ENCODE peak calls at places on chromosomes 13 and 19, in five cellular contexts. V is tibial nerve, O is HepG2, E is ovary, R is heart left ventricle. I is an unnamed sample.

GRCh38 chr13:84358601-84359000 is 476.3 kb upstream of the SLITRK1 start:
- DNase-seq in V (no peak), O (no peak), E (no peak), R (no peak), I (no peak)

GRCh38 chr19:5434970-5435641 is 20.1 kb upstream of the ZNRF4 start:
- DNase-seq in V (no peak), O (peak), E (no peak), R (no peak), I (peak)

GRCh38 chr13:100694722-100695644 is 20.4 kb upstream of the TMTC4 start:
- DNase-seq in V (no peak), O (peak), E (peak), R (no peak), I (peak)

GRCh38 chr13:47816835-47817234 is 184.2 kb downstream of the SUCLA2 start:
- DNase-seq in V (no peak), O (no peak), E (no peak), R (no peak), I (no peak)

GRCh38 chr19:495440-496332 is 600 bp upstream of the MADCAM1 start:
- DNase-seq in V (no peak), O (no peak), E (peak), R (peak), I (no peak)

GRCh38 chr13:81395368-81395767 is 1054.4 kb upstream of the SPRY2 start:
- DNase-seq in V (no peak), O (no peak), E (no peak), R (no peak), I (no peak)

GRCh38 chr19:15675560-15675959 is 2.7 kb downstream of the CYP4F12 start:
- DNase-seq in V (no peak), O (no peak), E (no peak), R (no peak), I (no peak)

GRCh38 chr13:51815848-51816247 is 11.9 kb upstream of the DHRS12 start:
- DNase-seq in V (no peak), O (no peak), E (no peak), R (no peak), I (no peak)

GRCh38 chr13:113603116-113603710 is 18.7 kb downstream of the TFDP1 start:
- DNase-seq in V (no peak), O (no peak), E (no peak), R (no peak), I (no peak)

GRCh38 chr13:77383097-77383496 is 56.2 kb upstream of the MYCBP2 start:
- DNase-seq in V (no peak), O (no peak), E (no peak), R (no peak), I (no peak)

GRCh38 chr19:47863514-47863936 is 4.5 kb downstream of the TPRX2 start:
- DNase-seq in V (peak), O (peak), E (peak), R (peak), I (peak)

GRCh38 chr19:16931306-16931705 is 42.5 kb downstream of the F2RL3 start:
- DNase-seq in V (no peak), O (no peak), E (no peak), R (no peak), I (no peak)

GRCh38 chr19:53123400-53123799 is 9.3 kb downstream of the ZNF415 start:
- DNase-seq in V (no peak), O (no peak), E (no peak), R (no peak), I (no peak)

GRCh38 chr13:33634526-33635111 is 183.3 kb upstream of the RFC3 start:
- DNase-seq in V (no peak), O (no peak), E (no peak), R (no peak), I (no peak)

GRCh38 chr13:39210961-39211534 is 172.8 kb downstream of the NHLRC3 start:
- DNase-seq in V (no peak), O (no peak), E (no peak), R (no peak), I (no peak)

GRCh38 chr13:27264181-27264580 is 6.4 kb upstream of the RASL11A start:
- DNase-seq in V (no peak), O (no peak), E (no peak), R (no peak), I (no peak)

GRCh38 chr13:110185696-110186095 is 121.3 kb downstream of the COL4A1 start:
- DNase-seq in V (no peak), O (no peak), E (no peak), R (no peak), I (no peak)

GRCh38 chr13:111629933-111630332 is 309.5 kb downstream of the TEX29 start:
- DNase-seq in V (no peak), O (no peak), E (no peak), R (no peak), I (no peak)

GRCh38 chr19:3012522-3013260 is 16.4 kb downstream of the TLE2 start:
- DNase-seq in V (no peak), O (no peak), E (no peak), R (no peak), I (no peak)

GRCh38 chr19:1089891-1090290 is 5.3 kb downstream of the POLR2E start:
- DNase-seq in V (no peak), O (no peak), E (no peak), R (no peak), I (no peak)

GRCh38 chr19:43624933-43625332 is 5.5 kb upstream of the ZNF428 start:
- DNase-seq in V (no peak), O (no peak), E (no peak), R (peak), I (peak)

GRCh38 chr19:33094504-33095067 is 13.6 kb downstream of the GPATCH1 start:
- DNase-seq in V (no peak), O (no peak), E (no peak), R (no peak), I (no peak)

GRCh38 chr19:48329167-48329891 is 4.0 kb downstream of the EMP3 start:
- DNase-seq in V (no peak), O (no peak), E (no peak), R (no peak), I (no peak)

GRCh38 chr19:54133312-54133956 is 4.1 kb upstream of the CNOT3 start:
- DNase-seq in V (no peak), O (peak), E (no peak), R (no peak), I (peak)

GRCh38 chr13:73138276-73138950 is 79.6 kb downstream of the KLF5 start:
- DNase-seq in V (peak), O (peak), E (no peak), R (no peak), I (no peak)

GRCh38 chr19:55644842-55645511 is 1.5 kb downstream of the ZNF581 start:
- DNase-seq in V (no peak), O (no peak), E (peak), R (no peak), I (no peak)
- H3K4me3 ChIP-seq in V (no peak), O (peak), E (no peak), R (peak), I (peak)

GRCh38 chr13:44355643-44356042 is 18.0 kb upstream of the SERP2 start:
- DNase-seq in V (no peak), O (no peak), E (no peak), R (no peak), I (no peak)
- TF ChIP-seq POLR2A in V (no peak), O (no peak), E (no peak), R (no peak), I (no peak)

GRCh38 chr13:30645629-30646028 is 27.9 kb downstream of the USPL1 start:
- DNase-seq in V (no peak), O (no peak), E (no peak), R (no peak), I (no peak)

GRCh38 chr13:30652746-30653145 is 35.0 kb downstream of the USPL1 start:
- DNase-seq in V (no peak), O (no peak), E (no peak), R (no peak), I (no peak)

GRCh38 chr13:30648522-30649012 is 30.8 kb downstream of the USPL1 start:
- DNase-seq in V (no peak), O (peak), E (no peak), R (no peak), I (no peak)

GRCh38 chr13:30647420-30647819 is 29.7 kb downstream of the USPL1 start:
- DNase-seq in V (no peak), O (no peak), E (no peak), R (no peak), I (no peak)

GRCh38 chr13:30647824-30648521 is 30.3 kb downstream of the USPL1 start:
- DNase-seq in V (no peak), O (no peak), E (no peak), R (no peak), I (no peak)
- H3K4me3 ChIP-seq in V (no peak), O (no peak), E (no peak), R (no peak), I (no peak)

GRCh38 chr13:104805346-104805745 is 1730.1 kb downstream of the EFNB2 start:
- DNase-seq in V (no peak), O (no peak), E (no peak), R (no peak), I (no peak)

GRCh38 chr13:104809483-104809882 is 1726.0 kb downstream of the EFNB2 start:
- DNase-seq in V (no peak), O (no peak), E (no peak), R (no peak), I (no peak)

DNA sequence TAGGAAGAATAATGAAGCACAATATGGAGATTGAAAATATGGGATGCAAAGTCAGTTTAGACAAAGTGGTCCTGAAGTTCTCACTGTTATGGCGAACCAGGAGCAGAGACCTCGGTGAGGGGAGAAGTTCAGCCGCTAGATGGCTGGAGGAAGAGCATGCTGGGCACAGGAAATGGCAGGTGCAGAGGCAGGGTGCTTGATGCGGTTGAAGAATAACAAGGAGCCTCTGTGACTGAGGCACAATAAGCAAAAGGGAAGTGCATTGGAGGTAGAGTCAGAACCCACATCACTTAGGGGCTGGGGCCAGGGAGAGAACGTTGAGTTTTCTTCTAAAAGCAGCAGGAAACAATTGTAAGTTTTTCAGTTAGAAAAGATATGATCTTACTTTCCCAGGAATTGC is 1725.2 kb downstream of the EFNB2 start:
- DNase-seq in V (no peak), O (no peak), E (no peak), R (no peak), I (no peak)
- TF ChIP-seq POLR2A in V (no peak), O (no peak), E (no peak), R (no peak), I (no peak)

GRCh38 chr19:23914402-23915286 is at the start of gene ZNF726:
- DNase-seq in V (peak), O (no peak), E (peak), R (peak), I (no peak)
- H3K4me3 ChIP-seq in V (peak), O (no peak), E (peak), R (peak), I (no peak)